ENCODE peak calls at places on chromosomes 1 and 21, in four cellular contexts. One of them, this sample, is unnamed.

GRCh38 chr21:44949161-44950015 is 9.6 kb downstream of the SLX9 start:
- DNase-seq in effector memory CD4-positive, alpha-beta T cell: peak; percentile 76
- DNase-seq in HCEC 1CT: peak; percentile 65
- DNase-seq in RKO: peak; percentile 36
- DNase-seq in this sample: peak; percentile 59

GRCh38 chr1:6360517-6360916 is 33.0 kb downstream of the ACOT7 start:
- DNase-seq in effector memory CD4-positive, alpha-beta T cell: no peak
- DNase-seq in HCEC 1CT: no peak
- DNase-seq in RKO: no peak
- DNase-seq in this sample: no peak

GRCh38 chr1:24190970-24191570 is 4.0 kb upstream of the IFNLR1 start:
- DNase-seq in effector memory CD4-positive, alpha-beta T cell: no peak
- DNase-seq in HCEC 1CT: no peak
- DNase-seq in RKO: no peak
- DNase-seq in this sample: no peak

GRCh38 chr1:43853161-43853921 is 80.3 kb upstream of the ARTN start:
- DNase-seq in effector memory CD4-positive, alpha-beta T cell: no peak
- DNase-seq in HCEC 1CT: peak; percentile 55
- DNase-seq in RKO: no peak
- DNase-seq in this sample: peak; percentile 11

GRCh38 chr1:86447198-86447790 is 21.4 kb upstream of the CLCA1 start:
- DNase-seq in effector memory CD4-positive, alpha-beta T cell: no peak
- DNase-seq in HCEC 1CT: no peak
- DNase-seq in RKO: no peak
- DNase-seq in this sample: no peak

GRCh38 chr1:81664341-81664740 is 136.4 kb upstream of the ADGRL2 start:
- DNase-seq in effector memory CD4-positive, alpha-beta T cell: no peak
- DNase-seq in HCEC 1CT: no peak
- DNase-seq in RKO: no peak
- DNase-seq in this sample: no peak

GRCh38 chr1:231021540-231022031 is 18.5 kb downstream of the FAM89A start:
- DNase-seq in effector memory CD4-positive, alpha-beta T cell: no peak
- DNase-seq in HCEC 1CT: peak; percentile 81
- DNase-seq in RKO: no peak
- DNase-seq in this sample: no peak

GRCh38 chr1:223716302-223716862 is 4.0 kb downstream of the CAPN2 start:
- DNase-seq in effector memory CD4-positive, alpha-beta T cell: peak; percentile 39
- DNase-seq in HCEC 1CT: no peak
- DNase-seq in RKO: no peak
- DNase-seq in this sample: no peak

GRCh38 chr1:161137881-161138280 is 5.4 kb upstream of the DEDD start:
- DNase-seq in effector memory CD4-positive, alpha-beta T cell: no peak
- DNase-seq in HCEC 1CT: no peak
- DNase-seq in RKO: no peak
- DNase-seq in this sample: no peak

GRCh38 chr1:155218854-155219591 is 10.5 kb downstream of the MTX1 start:
- DNase-seq in effector memory CD4-positive, alpha-beta T cell: no peak
- DNase-seq in HCEC 1CT: peak; percentile 62
- DNase-seq in RKO: peak; percentile 60
- DNase-seq in this sample: peak; percentile 37

GRCh38 chr1:230957580-230957989 is 21.1 kb downstream of the TTC13 start:
- DNase-seq in effector memory CD4-positive, alpha-beta T cell: no peak
- DNase-seq in HCEC 1CT: no peak
- DNase-seq in RKO: no peak
- DNase-seq in this sample: no peak

GRCh38 chr1:228830954-228831481 is 95.7 kb downstream of the RHOU start:
- DNase-seq in effector memory CD4-positive, alpha-beta T cell: no peak
- DNase-seq in HCEC 1CT: no peak
- DNase-seq in RKO: peak; percentile 34
- DNase-seq in this sample: peak; percentile 71

GRCh38 chr1:70934197-70934961 is 113.2 kb downstream of the PTGER3 start:
- DNase-seq in effector memory CD4-positive, alpha-beta T cell: no peak
- DNase-seq in HCEC 1CT: peak; percentile 38
- DNase-seq in RKO: no peak
- DNase-seq in this sample: no peak

GRCh38 chr1:30110826-30111225 is 612.6 kb downstream of the MATN1 start:
- DNase-seq in effector memory CD4-positive, alpha-beta T cell: no peak
- DNase-seq in HCEC 1CT: no peak
- DNase-seq in RKO: no peak
- DNase-seq in this sample: no peak

GRCh38 chr1:183676515-183677189 is 23.5 kb upstream of the APOBEC4 start:
- DNase-seq in effector memory CD4-positive, alpha-beta T cell: no peak
- DNase-seq in HCEC 1CT: peak; percentile 54
- DNase-seq in RKO: peak; percentile 51
- DNase-seq in this sample: no peak

GRCh38 chr1:99005142-99005491 is 456 bp upstream of the PLPPR5 start:
- DNase-seq in effector memory CD4-positive, alpha-beta T cell: no peak
- DNase-seq in HCEC 1CT: no peak
- DNase-seq in RKO: no peak
- DNase-seq in this sample: no peak

GRCh38 chr21:42212261-42212660 is 6.7 kb upstream of the ABCG1 start:
- DNase-seq in effector memory CD4-positive, alpha-beta T cell: no peak
- DNase-seq in HCEC 1CT: no peak
- DNase-seq in RKO: no peak
- DNase-seq in this sample: no peak

GRCh38 chr1:151639466-151639865 is 27.6 kb downstream of the SNX27 start:
- DNase-seq in effector memory CD4-positive, alpha-beta T cell: no peak
- DNase-seq in HCEC 1CT: peak; percentile 74
- DNase-seq in RKO: no peak
- DNase-seq in this sample: peak; percentile 89

GRCh38 chr1:49048188-49048587 is 271.5 kb upstream of the BEND5 start:
- DNase-seq in effector memory CD4-positive, alpha-beta T cell: no peak
- DNase-seq in HCEC 1CT: no peak
- DNase-seq in RKO: no peak
- DNase-seq in this sample: no peak

GRCh38 chr1:232428781-232429530 is 201.0 kb downstream of the SIPA1L2 start:
- DNase-seq in effector memory CD4-positive, alpha-beta T cell: no peak
- DNase-seq in HCEC 1CT: no peak
- DNase-seq in RKO: no peak
- DNase-seq in this sample: no peak

GRCh38 chr1:228986093-228986904 is 251.0 kb downstream of the RHOU start:
- DNase-seq in effector memory CD4-positive, alpha-beta T cell: no peak
- DNase-seq in HCEC 1CT: no peak
- DNase-seq in RKO: no peak
- DNase-seq in this sample: no peak